ENCODE peak calls at places on chromosomes 7 and 10, in seven cellular contexts. S is OCI-LY7, N is WTC11, P is RWPE1, B is progenitor cell of endocrine pancreas, T is A549, O is body of pancreas. L is an unnamed sample.

GRCh38 chr7:15889501-15889900 is 203.0 kb upstream of the MEOX2 start:
- DNase-seq in T (peak), B (no peak), P (no peak), S (no peak), O (no peak), N (peak), L (no peak)

GRCh38 chr10:36172574-36172973 is 530.5 kb upstream of the FZD8 start:
- DNase-seq in B (no peak), O (no peak), P (no peak), N (no peak), T (no peak), S (no peak), L (no peak)

GRCh38 chr10:45441791-45442190 is 67.8 kb downstream of the ALOX5 start:
- DNase-seq in P (no peak), S (no peak), N (no peak), T (no peak), O (no peak), B (no peak), L (peak)

GRCh38 chr10:97174276-97174775 is 11.4 kb downstream of the SLIT1 start:
- DNase-seq in O (no peak), S (no peak), B (no peak), T (no peak), N (no peak), P (no peak), L (no peak)

GRCh38 chr7:56092789-56093531 is at the start of gene PHKG1:
- DNase-seq in P (peak), B (no peak), O (peak), N (peak), S (no peak), T (peak), L (no peak)

GRCh38 chr7:37031571-37032257 is 307.4 kb upstream of the AOAH start:
- DNase-seq in B (no peak), P (peak), T (peak), N (no peak), S (no peak), O (peak), L (peak)

GRCh38 chr10:6738464-6738824 is 158.4 kb upstream of the PRKCQ start:
- DNase-seq in P (peak), O (no peak), T (no peak), S (no peak), B (no peak), N (no peak), L (no peak)

GRCh38 chr10:4068255-4069028 is 283.4 kb upstream of the KLF6 start:
- DNase-seq in N (no peak), O (no peak), B (no peak), P (no peak), S (no peak), T (no peak), L (no peak)

GRCh38 chr7:104098890-104099289 is 108.9 kb downstream of the ORC5 start:
- DNase-seq in P (no peak), B (no peak), S (no peak), T (no peak), O (no peak), N (no peak), L (no peak)

GRCh38 chr7:104093127-104093526 is 103.7 kb upstream of the RELN start:
- DNase-seq in P (no peak), N (no peak), O (no peak), B (no peak), T (no peak), S (no peak), L (no peak)

DNA sequence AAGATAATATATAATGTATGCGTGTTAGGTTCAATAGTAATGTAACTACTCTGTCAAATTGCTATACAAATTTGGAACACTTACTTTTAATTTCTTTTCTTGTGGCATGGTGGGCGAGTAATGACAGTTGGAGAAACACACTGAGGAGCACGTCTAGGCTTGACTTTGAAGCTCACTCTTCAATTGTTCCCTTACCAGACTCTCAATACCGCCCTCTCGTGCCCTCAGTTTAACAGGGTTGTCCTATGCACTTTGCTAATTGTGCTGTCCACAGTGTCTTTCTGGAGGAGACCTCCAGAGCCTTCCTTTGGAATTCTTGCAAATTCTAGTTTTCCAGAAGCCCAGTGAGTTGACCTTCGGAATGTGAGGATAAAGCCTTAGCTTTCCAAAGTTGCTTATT is 107.2 kb upstream of the RELN start:
- DNase-seq in T (peak), O (peak), S (no peak), B (no peak), P (no peak), N (peak), L (no peak)
- TF ChIP-seq CTCF in T (no peak), O (no peak), S (peak), B (peak), P (no peak), N (no peak), L (no peak)

GRCh38 chr10:14547826-14548225 is 217.1 kb upstream of the FRMD4A start:
- DNase-seq in T (no peak), N (peak), P (no peak), B (no peak), S (peak), O (no peak), L (no peak)
- TF ChIP-seq CTCF in T (no peak), N (peak), P (no peak), B (peak), S (peak), O (no peak), L (peak)

GRCh38 chr10:7818295-7819125 is at the start of gene TAF3:
- DNase-seq in T (peak), B (peak), S (peak), N (peak), O (peak), P (peak), L (peak)
- TF ChIP-seq CTCF in T (no peak), B (no peak), S (no peak), N (no peak), O (no peak), P (no peak), L (no peak)

DNA sequence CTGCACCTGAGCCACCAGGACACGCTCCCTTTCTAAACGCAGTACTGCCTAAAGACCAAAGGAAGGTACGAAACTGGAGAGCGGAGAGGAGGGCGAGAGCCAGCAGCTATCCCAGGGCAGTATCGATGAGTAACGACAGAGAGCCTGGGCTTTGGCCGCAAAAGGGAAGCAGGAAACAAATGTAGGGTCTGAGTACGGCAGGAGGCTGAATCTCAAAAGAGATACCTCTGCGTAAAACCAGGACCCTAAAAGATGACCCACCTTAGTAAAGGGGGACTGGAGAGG is 20.4 kb downstream of the PARP12 start:
- DNase-seq in S (no peak), P (no peak), O (no peak), B (no peak), T (no peak), N (no peak), L (no peak)
- TF ChIP-seq CTCF in S (no peak), P (no peak), O (no peak), B (no peak), T (no peak), N (no peak), L (no peak)

GRCh38 chr7:45890902-45891461 is 2.7 kb downstream of the IGFBP1 start:
- DNase-seq in N (no peak), T (peak), S (peak), O (no peak), B (no peak), P (peak), L (no peak)
- TF ChIP-seq CTCF in N (peak), T (peak), S (peak), O (peak), B (peak), P (peak), L (peak)